ENCODE peak calls at places on chromosomes 1 and 21, in seven cellular contexts. C is GM23338; Q is H7; S is IMR-90; Y is effector memory CD4-positive, alpha-beta T cell; N is neuronal stem cell; D is RWPE2. I is an unnamed sample.

GRCh38 chr1:78045850-78046778 is at the start of gene GIPC2:
- DNase-seq in C (peak; percentile 73), Q (peak; percentile 84), S (peak; percentile 18), Y (no peak), N (peak; percentile 18), D (no peak), I (peak; percentile 5)

GRCh38 chr1:81800741-81801031 is at the start of gene ADGRL2:
- DNase-seq in C (peak; percentile 71), Q (peak; percentile 83), S (no peak), Y (no peak), N (no peak), D (no peak), I (no peak)

GRCh38 chr1:203628185-203628996 is 1.8 kb downstream of the ATP2B4 start:
- DNase-seq in C (peak; percentile 93), Q (peak; percentile 88), S (peak; percentile 56), Y (no peak), N (peak; percentile 73), D (peak; percentile 76), I (peak; percentile 91)

GRCh38 chr1:61337981-61338848 is 255.9 kb downstream of the NFIA start:
- DNase-seq in C (peak; percentile 69), Q (peak; percentile 64), S (peak; percentile 75), Y (no peak), N (peak; percentile 36), D (peak; percentile 80), I (peak; percentile 74)

GRCh38 chr1:188665477-188665876 is 1812.2 kb downstream of the BRINP3 start:
- DNase-seq in C (no peak), Q (no peak), S (no peak), Y (no peak), N (no peak), D (no peak), I (no peak)

GRCh38 chr1:92937731-92938130 is 23.5 kb downstream of the DIPK1A start:
- DNase-seq in C (no peak), Q (no peak), S (no peak), Y (no peak), N (no peak), D (no peak), I (no peak)

GRCh38 chr1:47923513-47923912 is 73.7 kb downstream of the TRABD2B start:
- DNase-seq in C (no peak), Q (no peak), S (no peak), Y (no peak), N (no peak), D (no peak), I (no peak)

GRCh38 chr1:240245629-240246020 is 153.9 kb downstream of the FMN2 start:
- DNase-seq in C (no peak), Q (no peak), S (peak; percentile 31), Y (no peak), N (no peak), D (no peak), I (no peak)

GRCh38 chr1:227673441-227673840 is 61.7 kb downstream of the JMJD4 start:
- DNase-seq in C (no peak), Q (no peak), S (no peak), Y (no peak), N (no peak), D (no peak), I (no peak)

GRCh38 chr21:14833952-14834351 is 230.8 kb downstream of the NRIP1 start:
- DNase-seq in C (no peak), Q (no peak), S (no peak), Y (no peak), N (no peak), D (no peak), I (no peak)

GRCh38 chr1:66294692-66295384 is 239.1 kb upstream of the SGIP1 start:
- DNase-seq in C (no peak), Q (no peak), S (peak; percentile 70), Y (no peak), N (no peak), D (no peak), I (peak; percentile 52)

GRCh38 chr1:21322681-21323016 is 32.4 kb upstream of the ECE1 start:
- DNase-seq in C (no peak), Q (peak; percentile 72), S (no peak), Y (no peak), N (no peak), D (no peak), I (no peak)

GRCh38 chr1:10339815-10340214 is 59.0 kb upstream of the PGD start:
- DNase-seq in C (peak; percentile 67), Q (peak; percentile 71), S (peak; percentile 62), Y (no peak), N (peak; percentile 37), D (no peak), I (peak; percentile 11)

GRCh38 chr1:1601564-1602320 is 1.8 kb upstream of the FNDC10 start:
- DNase-seq in C (no peak), Q (no peak), S (no peak), Y (no peak), N (no peak), D (no peak), I (no peak)

GRCh38 chr1:153081736-153082135 is 10.3 kb upstream of the SPRR2B start:
- DNase-seq in C (no peak), Q (no peak), S (no peak), Y (no peak), N (no peak), D (no peak), I (no peak)

GRCh38 chr1:215523128-215523861 is 43.8 kb upstream of the KCTD3 start:
- DNase-seq in C (peak; percentile 30), Q (no peak), S (peak; percentile 52), Y (no peak), N (no peak), D (no peak), I (no peak)

GRCh38 chr21:31993826-31994791 is 121.3 kb downstream of the HUNK start:
- DNase-seq in C (no peak), Q (no peak), S (peak; percentile 33), Y (no peak), N (no peak), D (no peak), I (no peak)

GRCh38 chr1:190809312-190809711 is 331.6 kb upstream of the BRINP3 start:
- DNase-seq in C (no peak), Q (no peak), S (no peak), Y (no peak), N (no peak), D (no peak), I (no peak)

GRCh38 chr1:40651138-40651857 is 14.2 kb downstream of the RIMS3 start:
- DNase-seq in C (peak; percentile 53), Q (peak; percentile 57), S (no peak), Y (no peak), N (no peak), D (no peak), I (no peak)

GRCh38 chr21:17673261-17674020 is 60.7 kb upstream of the BTG3 start:
- DNase-seq in C (peak; percentile 58), Q (no peak), S (no peak), Y (no peak), N (no peak), D (no peak), I (no peak)

GRCh38 chr1:41619511-41620364 is 135.3 kb upstream of the EDN2 start:
- DNase-seq in C (no peak), Q (no peak), S (no peak), Y (no peak), N (no peak), D (no peak), I (no peak)

GRCh38 chr1:182768973-182769372 is 20.6 kb upstream of the NPL start:
- DNase-seq in C (no peak), Q (no peak), S (no peak), Y (no peak), N (no peak), D (no peak), I (peak; percentile 64)

GRCh38 chr1:178684111-178684510 is 40.9 kb upstream of the RALGPS2 start:
- DNase-seq in C (no peak), Q (no peak), S (no peak), Y (no peak), N (no peak), D (no peak), I (no peak)

GRCh38 chr1:228038387-228039005 is 31.7 kb downstream of the WNT3A start:
- DNase-seq in C (no peak), Q (peak; percentile 57), S (no peak), Y (no peak), N (no peak), D (no peak), I (no peak)

GRCh38 chr1:47659141-47659540 is 221.3 kb downstream of the FOXD2 start:
- DNase-seq in C (no peak), Q (no peak), S (no peak), Y (no peak), N (peak; percentile 40), D (no peak), I (no peak)

GRCh38 chr1:116733466-116734108 is 20.6 kb upstream of the CD2 start:
- DNase-seq in C (no peak), Q (no peak), S (no peak), Y (no peak), N (no peak), D (no peak), I (no peak)

GRCh38 chr1:245953876-245954660 is 553.0 kb downstream of the SMYD3 start:
- DNase-seq in C (no peak), Q (no peak), S (no peak), Y (no peak), N (no peak), D (no peak), I (peak; percentile 12)

GRCh38 chr1:11320153-11320936 is 47.3 kb downstream of the UBIAD1 start:
- DNase-seq in C (peak; percentile 94), Q (peak; percentile 96), S (no peak), Y (no peak), N (no peak), D (no peak), I (no peak)

GRCh38 chr1:155725142-155725541 is 36.3 kb downstream of the DAP3 start:
- DNase-seq in C (no peak), Q (no peak), S (no peak), Y (no peak), N (no peak), D (no peak), I (no peak)

GRCh38 chr1:155729031-155729898 is 40.4 kb downstream of the DAP3 start:
- DNase-seq in C (peak; percentile 93), Q (peak; percentile 61), S (peak; percentile 69), Y (no peak), N (peak; percentile 51), D (no peak), I (peak; percentile 51)
- H3K36me3 ChIP-seq in C (peaks cover 21% of the 10 kb centered on the region), Q (peaks cover 23% of the 10 kb centered on the region), S (peaks cover 32% of the 10 kb centered on the region), Y (peaks cover 23% of the 10 kb centered on the region), N (peaks cover 83% of the 10 kb centered on the region), D (peaks cover 68% of the 10 kb centered on the region), I (peaks cover 78% of the 10 kb centered on the region)

GRCh38 chr1:169873582-169874200 is 20.0 kb downstream of the SCYL3 start:
- DNase-seq in C (no peak), Q (no peak), S (peak; percentile 38), Y (no peak), N (no peak), D (no peak), I (no peak)
- H3K36me3 ChIP-seq in C (peaks cover 21% of the 10 kb centered on the region), Q (peaks cover 22% of the 10 kb centered on the region), S (peaks cover 32% of the 10 kb centered on the region), Y (peaks cover 90% of the 10 kb centered on the region), N (peaks cover 95% of the 10 kb centered on the region), D (peaks cover 67% of the 10 kb centered on the region), I (peaks cover 80% of the 10 kb centered on the region)

DNA sequence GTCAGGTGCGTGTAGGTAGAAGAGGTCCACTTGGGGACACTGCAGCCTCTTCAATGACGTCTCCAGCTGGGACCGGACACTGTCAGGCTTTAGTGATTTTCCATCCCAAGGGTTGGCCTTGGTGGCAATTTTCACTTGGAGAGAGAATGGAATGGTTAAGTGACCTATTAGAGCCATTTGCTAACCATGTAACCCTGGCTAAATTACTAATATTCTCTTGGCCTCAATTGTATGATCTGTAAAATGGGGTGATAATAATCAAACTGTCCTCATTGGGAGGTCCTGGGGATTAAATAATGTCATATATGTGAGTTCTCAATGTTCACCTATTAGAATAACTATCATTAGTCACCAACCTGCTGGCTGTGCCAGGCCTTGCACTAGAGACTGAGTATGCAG is 3.4 kb downstream of the AKR7A2 start:
- DNase-seq in C (no peak), Q (peak; percentile 19), S (no peak), Y (no peak), N (no peak), D (peak; percentile 32), I (no peak)
- H3K36me3 ChIP-seq in C (no peaks in the 10 kb centered on the region), Q (peaks cover 13% of the 10 kb centered on the region), S (peaks cover 42% of the 10 kb centered on the region), Y (peaks cover 31% of the 10 kb centered on the region), N (peaks cover 64% of the 10 kb centered on the region), D (peaks cover 34% of the 10 kb centered on the region), I (peaks cover 29% of the 10 kb centered on the region)

GRCh38 chr1:171873664-171874063 is 32.4 kb downstream of the DNM3 start:
- DNase-seq in C (no peak), Q (no peak), S (no peak), Y (no peak), N (no peak), D (no peak), I (no peak)
- H3K36me3 ChIP-seq in C (no peaks in the 10 kb centered on the region), Q (no peaks in the 10 kb centered on the region), S (no peaks in the 10 kb centered on the region), Y (no peaks in the 10 kb centered on the region), N (no peaks in the 10 kb centered on the region), D (no peaks in the 10 kb centered on the region), I (no peaks in the 10 kb centered on the region)

I was measured in MG63.